ENCODE peak calls at places on chromosomes 7 and 10, in four cellular contexts. One of them, this sample, is unnamed.

GRCh38 chr7:75039166-75039565 is 34.4 kb downstream of the RCC1L start:
- DNase-seq in fibroblast of villous mesenchyme: no peak
- DNase-seq in pancreas: no peak
- DNase-seq in psoas muscle: no peak
- DNase-seq in this sample: peak

GRCh38 chr10:17006631-17007161 is 122.9 kb downstream of the CUBN start:
- DNase-seq in fibroblast of villous mesenchyme: peak
- DNase-seq in pancreas: no peak
- DNase-seq in psoas muscle: no peak
- DNase-seq in this sample: peak

GRCh38 chr10:130686680-130687300 is 550.6 kb downstream of the GLRX3 start:
- DNase-seq in fibroblast of villous mesenchyme: no peak
- DNase-seq in pancreas: peak
- DNase-seq in psoas muscle: no peak
- DNase-seq in this sample: no peak

GRCh38 chr10:112912441-112912911 is 37.6 kb upstream of the TCF7L2 start:
- DNase-seq in fibroblast of villous mesenchyme: peak
- DNase-seq in pancreas: no peak
- DNase-seq in psoas muscle: no peak
- DNase-seq in this sample: peak

GRCh38 chr7:19405546-19405945 is 260.3 kb upstream of the FERD3L start:
- DNase-seq in fibroblast of villous mesenchyme: peak
- DNase-seq in pancreas: no peak
- DNase-seq in psoas muscle: no peak
- DNase-seq in this sample: peak

GRCh38 chr10:36581237-36581636 is 544.2 kb upstream of the ANKRD30A start:
- DNase-seq in fibroblast of villous mesenchyme: no peak
- DNase-seq in pancreas: no peak
- DNase-seq in psoas muscle: no peak
- DNase-seq in this sample: no peak

GRCh38 chr7:142562688-142563087 is 186.6 kb upstream of the PRSS1 start:
- DNase-seq in fibroblast of villous mesenchyme: no peak
- DNase-seq in pancreas: no peak
- DNase-seq in psoas muscle: no peak
- DNase-seq in this sample: no peak

GRCh38 chr7:39560997-39561396 is 5.2 kb upstream of the YAE1 start:
- DNase-seq in fibroblast of villous mesenchyme: no peak
- DNase-seq in pancreas: no peak
- DNase-seq in psoas muscle: no peak
- DNase-seq in this sample: no peak

GRCh38 chr7:15889501-15889900 is 203.0 kb upstream of the MEOX2 start:
- DNase-seq in fibroblast of villous mesenchyme: peak
- DNase-seq in pancreas: no peak
- DNase-seq in psoas muscle: no peak
- DNase-seq in this sample: peak

GRCh38 chr10:18665815-18666558 is 6.8 kb downstream of the ARL5B start:
- DNase-seq in fibroblast of villous mesenchyme: no peak
- DNase-seq in pancreas: no peak
- DNase-seq in psoas muscle: no peak
- DNase-seq in this sample: no peak

GRCh38 chr7:122067077-122067476 is 77.0 kb downstream of the AASS start:
- DNase-seq in fibroblast of villous mesenchyme: no peak
- DNase-seq in pancreas: no peak
- DNase-seq in psoas muscle: no peak
- DNase-seq in this sample: no peak

GRCh38 chr7:17298102-17298839 is at the start of gene AHR:
- DNase-seq in fibroblast of villous mesenchyme: peak
- DNase-seq in pancreas: peak
- DNase-seq in psoas muscle: peak
- DNase-seq in this sample: peak

GRCh38 chr7:5780801-5781496 is 514 bp downstream of the RNF216 start:
- DNase-seq in fibroblast of villous mesenchyme: peak
- DNase-seq in pancreas: peak
- DNase-seq in psoas muscle: peak
- DNase-seq in this sample: peak

GRCh38 chr10:113436836-113437235 is 116.0 kb upstream of the HABP2 start:
- DNase-seq in fibroblast of villous mesenchyme: no peak
- DNase-seq in pancreas: no peak
- DNase-seq in psoas muscle: no peak
- DNase-seq in this sample: no peak

GRCh38 chr10:15700078-15700477 is 19.6 kb downstream of the ITGA8 start:
- DNase-seq in fibroblast of villous mesenchyme: no peak
- DNase-seq in pancreas: no peak
- DNase-seq in psoas muscle: no peak
- DNase-seq in this sample: no peak

GRCh38 chr10:31321396-31321941 is 2.5 kb downstream of the ZEB1 start:
- DNase-seq in fibroblast of villous mesenchyme: peak
- DNase-seq in pancreas: no peak
- DNase-seq in psoas muscle: no peak
- DNase-seq in this sample: peak

GRCh38 chr7:1086588-1087461 is 1.1 kb upstream of the GPER1 start:
- DNase-seq in fibroblast of villous mesenchyme: peak
- DNase-seq in pancreas: peak
- DNase-seq in psoas muscle: peak
- DNase-seq in this sample: peak

GRCh38 chr10:50152792-50153272 is 85.1 kb downstream of the WASHC2A start:
- DNase-seq in fibroblast of villous mesenchyme: no peak
- DNase-seq in pancreas: peak
- DNase-seq in psoas muscle: peak
- DNase-seq in this sample: no peak

GRCh38 chr7:96266015-96266414 is 55.9 kb downstream of the SLC25A13 start:
- DNase-seq in fibroblast of villous mesenchyme: no peak
- DNase-seq in pancreas: no peak
- DNase-seq in psoas muscle: no peak
- DNase-seq in this sample: no peak

GRCh38 chr10:114881916-114882315 is 56.1 kb upstream of the TRUB1 start:
- DNase-seq in fibroblast of villous mesenchyme: peak
- DNase-seq in pancreas: no peak
- DNase-seq in psoas muscle: no peak
- DNase-seq in this sample: no peak

GRCh38 chr7:102089175-102090098 is 197.2 kb upstream of the SH2B2 start:
- DNase-seq in fibroblast of villous mesenchyme: no peak
- DNase-seq in pancreas: no peak
- DNase-seq in psoas muscle: no peak
- DNase-seq in this sample: no peak

GRCh38 chr7:39949980-39950472 is at the start of gene CDK13:
- DNase-seq in fibroblast of villous mesenchyme: peak
- DNase-seq in pancreas: peak
- DNase-seq in psoas muscle: peak
- DNase-seq in this sample: peak

GRCh38 chr10:71081229-71081560 is 131.2 kb upstream of the UNC5B start:
- DNase-seq in fibroblast of villous mesenchyme: no peak
- DNase-seq in pancreas: no peak
- DNase-seq in psoas muscle: no peak
- DNase-seq in this sample: no peak

GRCh38 chr10:19730071-19730470 is 86.2 kb upstream of the PLXDC2 start:
- DNase-seq in fibroblast of villous mesenchyme: peak
- DNase-seq in pancreas: no peak
- DNase-seq in psoas muscle: no peak
- DNase-seq in this sample: peak

GRCh38 chr7:158705234-158705890 is 758 bp upstream of the NCAPG2 start:
- DNase-seq in fibroblast of villous mesenchyme: peak
- DNase-seq in pancreas: no peak
- DNase-seq in psoas muscle: no peak
- DNase-seq in this sample: no peak

GRCh38 chr7:54697659-54698186 is 61.3 kb downstream of the SEC61G start:
- DNase-seq in fibroblast of villous mesenchyme: no peak
- DNase-seq in pancreas: no peak
- DNase-seq in psoas muscle: no peak
- DNase-seq in this sample: no peak

GRCh38 chr7:42639930-42640329 is 271.9 kb downstream of the C7orf25 start:
- DNase-seq in fibroblast of villous mesenchyme: no peak
- DNase-seq in pancreas: no peak
- DNase-seq in psoas muscle: no peak
- DNase-seq in this sample: no peak

GRCh38 chr7:2613926-2614613 is 17.7 kb upstream of the TTYH3 start:
- DNase-seq in fibroblast of villous mesenchyme: peak
- DNase-seq in pancreas: no peak
- DNase-seq in psoas muscle: peak
- DNase-seq in this sample: peak

GRCh38 chr10:7170626-7171322 is 240.1 kb downstream of the SFMBT2 start:
- DNase-seq in fibroblast of villous mesenchyme: no peak
- DNase-seq in pancreas: no peak
- DNase-seq in psoas muscle: no peak
- DNase-seq in this sample: no peak

GRCh38 chr7:45589061-45589460 is 14.9 kb downstream of the ADCY1 start:
- DNase-seq in fibroblast of villous mesenchyme: no peak
- DNase-seq in pancreas: no peak
- DNase-seq in psoas muscle: no peak
- DNase-seq in this sample: no peak

GRCh38 chr7:128167316-128167691 is 73.8 kb upstream of the LEP start:
- DNase-seq in fibroblast of villous mesenchyme: peak
- DNase-seq in pancreas: peak
- DNase-seq in psoas muscle: no peak
- DNase-seq in this sample: peak

GRCh38 chr10:60203993-60204618 is 185.6 kb downstream of the ANK3 start:
- DNase-seq in fibroblast of villous mesenchyme: peak
- DNase-seq in pancreas: no peak
- DNase-seq in psoas muscle: no peak
- DNase-seq in this sample: peak

GRCh38 chr7:138510003-138510402 is 49.9 kb downstream of the TRIM24 start:
- DNase-seq in fibroblast of villous mesenchyme: no peak
- DNase-seq in pancreas: no peak
- DNase-seq in psoas muscle: no peak
- DNase-seq in this sample: no peak

GRCh38 chr10:44325878-44326277 is 59.0 kb downstream of the CXCL12 start:
- DNase-seq in fibroblast of villous mesenchyme: no peak
- DNase-seq in pancreas: no peak
- DNase-seq in psoas muscle: no peak
- DNase-seq in this sample: no peak

GRCh38 chr7:150473902-150474301 is 23.5 kb downstream of the GIMAP8 start:
- DNase-seq in fibroblast of villous mesenchyme: no peak
- DNase-seq in pancreas: no peak
- DNase-seq in psoas muscle: no peak
- DNase-seq in this sample: no peak

GRCh38 chr10:103580422-103580821 is 86.9 kb downstream of the NEURL1 start:
- DNase-seq in fibroblast of villous mesenchyme: no peak
- DNase-seq in pancreas: no peak
- DNase-seq in psoas muscle: peak
- DNase-seq in this sample: no peak
- H3K4me3 ChIP-seq in fibroblast of villous mesenchyme: no peak
- H3K4me3 ChIP-seq in pancreas: no peak
- H3K4me3 ChIP-seq in psoas muscle: peak
- H3K4me3 ChIP-seq in this sample: no peak

GRCh38 chr7:21767300-21767900 is 178.3 kb downstream of the CDCA7L start:
- DNase-seq in fibroblast of villous mesenchyme: peak
- DNase-seq in pancreas: peak
- DNase-seq in psoas muscle: no peak
- DNase-seq in this sample: peak
- TF ChIP-seq CTCF in fibroblast of villous mesenchyme: peak
- TF ChIP-seq CTCF in pancreas: no peak
- TF ChIP-seq CTCF in psoas muscle: no peak
- TF ChIP-seq CTCF in this sample: peak

GRCh38 chr7:103990991-103991390 is 1.5 kb upstream of the RELN start:
- DNase-seq in fibroblast of villous mesenchyme: no peak
- DNase-seq in pancreas: no peak
- DNase-seq in psoas muscle: no peak
- DNase-seq in this sample: no peak

GRCh38 chr7:103989200-103989784 is at the start of gene RELN:
- DNase-seq in fibroblast of villous mesenchyme: peak
- DNase-seq in pancreas: no peak
- DNase-seq in psoas muscle: no peak
- DNase-seq in this sample: peak

GRCh38 chr7:103988468-103989199 is 824 bp downstream of the RELN start:
- DNase-seq in fibroblast of villous mesenchyme: peak
- DNase-seq in pancreas: no peak
- DNase-seq in psoas muscle: no peak
- DNase-seq in this sample: no peak

GRCh38 chr7:103991406-103991805 is 1.9 kb upstream of the RELN start:
- DNase-seq in fibroblast of villous mesenchyme: no peak
- DNase-seq in pancreas: no peak
- DNase-seq in psoas muscle: no peak
- DNase-seq in this sample: no peak

GRCh38 chr7:103989785-103990775 is 622 bp upstream of the RELN start:
- DNase-seq in fibroblast of villous mesenchyme: peak
- DNase-seq in pancreas: peak
- DNase-seq in psoas muscle: no peak
- DNase-seq in this sample: peak
- H3K4me3 ChIP-seq in fibroblast of villous mesenchyme: peak
- H3K4me3 ChIP-seq in pancreas: peak
- H3K4me3 ChIP-seq in psoas muscle: peak
- H3K4me3 ChIP-seq in this sample: peak

DNA sequence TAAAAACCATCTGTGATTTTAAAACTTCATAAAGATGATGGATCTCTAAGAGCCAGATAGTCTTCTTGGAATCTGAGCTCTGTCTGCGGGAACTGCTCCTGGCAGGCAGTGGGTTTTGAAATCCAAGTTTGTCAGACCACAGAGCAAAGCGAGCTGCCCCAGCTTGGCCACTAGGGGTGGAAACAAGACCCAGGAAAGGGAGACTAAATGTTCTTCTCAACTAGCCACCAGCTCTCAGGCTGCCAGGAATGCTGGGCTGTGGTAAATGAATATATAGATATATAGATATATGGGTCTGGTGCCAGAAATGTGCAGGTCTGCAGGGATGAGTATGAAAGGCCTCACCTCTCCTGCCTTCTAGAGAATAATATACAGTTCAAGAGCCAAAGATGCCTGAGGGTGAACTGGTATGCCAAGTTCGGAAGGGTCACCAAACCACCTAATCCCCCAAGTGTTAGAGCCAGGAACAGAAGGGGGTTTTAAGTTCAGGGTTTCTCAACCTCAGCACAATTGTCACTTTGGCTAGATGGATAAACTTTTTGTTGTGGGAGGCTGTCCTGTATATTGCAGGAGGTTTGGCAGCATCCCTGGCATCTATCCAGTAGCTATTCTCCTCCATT is 208.7 kb downstream of the KCNMA1 start:
- DNase-seq in fibroblast of villous mesenchyme: peak
- DNase-seq in pancreas: no peak
- DNase-seq in psoas muscle: peak
- DNase-seq in this sample: peak
- TF ChIP-seq CTCF in fibroblast of villous mesenchyme: peak
- TF ChIP-seq CTCF in pancreas: peak
- TF ChIP-seq CTCF in psoas muscle: peak
- TF ChIP-seq CTCF in this sample: peak

This sample was measured in fibroblast of pulmonary artery.